ENCODE peak calls at places on chromosome 13, in four cellular contexts. One of them, this sample, is unnamed.

GRCh38 chr13:99991013-99991805 is 9.6 kb downstream of the ZIC2 start:
- DNase-seq in GM12878: no peak
- DNase-seq in H1: no peak
- DNase-seq in HepG2: no peak
- DNase-seq in this sample: no peak

GRCh38 chr13:25744176-25744575 is 307.6 kb downstream of the SHISA2 start:
- DNase-seq in GM12878: no peak
- DNase-seq in H1: no peak
- DNase-seq in HepG2: no peak
- DNase-seq in this sample: no peak

GRCh38 chr13:61600360-61601033 is 184.8 kb upstream of the PCDH20 start:
- DNase-seq in GM12878: no peak
- DNase-seq in H1: no peak
- DNase-seq in HepG2: no peak
- DNase-seq in this sample: no peak

GRCh38 chr13:72390909-72391308 is 336.5 kb downstream of the MZT1 start:
- DNase-seq in GM12878: no peak
- DNase-seq in H1: no peak
- DNase-seq in HepG2: peak; percentile 10
- DNase-seq in this sample: no peak

GRCh38 chr13:47484564-47484963 is 516.5 kb downstream of the SUCLA2 start:
- DNase-seq in GM12878: no peak
- DNase-seq in H1: no peak
- DNase-seq in HepG2: peak; percentile 3
- DNase-seq in this sample: no peak

GRCh38 chr13:40261947-40262346 is 404.5 kb downstream of the FOXO1 start:
- DNase-seq in GM12878: no peak
- DNase-seq in H1: no peak
- DNase-seq in HepG2: no peak
- DNase-seq in this sample: no peak

GRCh38 chr13:50248537-50249521 is 233.6 kb downstream of the KCNRG start:
- DNase-seq in GM12878: no peak
- DNase-seq in H1: no peak
- DNase-seq in HepG2: no peak
- DNase-seq in this sample: no peak

GRCh38 chr13:51601601-51602348 is 17.5 kb downstream of the WDFY2 start:
- DNase-seq in GM12878: no peak
- DNase-seq in H1: no peak
- DNase-seq in HepG2: no peak
- DNase-seq in this sample: no peak

GRCh38 chr13:94860981-94861407 is 148.6 kb upstream of the SOX21 start:
- DNase-seq in GM12878: no peak
- DNase-seq in H1: no peak
- DNase-seq in HepG2: no peak
- DNase-seq in this sample: no peak

GRCh38 chr13:49517461-49517860 is 21.7 kb downstream of the PHF11 start:
- DNase-seq in GM12878: no peak
- DNase-seq in H1: no peak
- DNase-seq in HepG2: peak; percentile 26
- DNase-seq in this sample: no peak

GRCh38 chr13:20399961-20400360 is 125.7 kb downstream of the CRYL1 start:
- DNase-seq in GM12878: no peak
- DNase-seq in H1: no peak
- DNase-seq in HepG2: no peak
- DNase-seq in this sample: no peak

GRCh38 chr13:90375851-90376250 is 971.6 kb upstream of the MIR17HG start:
- DNase-seq in GM12878: no peak
- DNase-seq in H1: no peak
- DNase-seq in HepG2: no peak
- DNase-seq in this sample: no peak

GRCh38 chr13:90800082-90800746 is 547.3 kb upstream of the MIR17HG start:
- DNase-seq in GM12878: no peak
- DNase-seq in H1: no peak
- DNase-seq in HepG2: no peak
- DNase-seq in this sample: no peak

GRCh38 chr13:110209950-110210603 is 96.9 kb downstream of the COL4A1 start:
- DNase-seq in GM12878: no peak
- DNase-seq in H1: no peak
- DNase-seq in HepG2: no peak
- DNase-seq in this sample: no peak

GRCh38 chr13:21529102-21529893 is 70.2 kb upstream of the ZDHHC20 start:
- DNase-seq in GM12878: no peak
- DNase-seq in H1: no peak
- DNase-seq in HepG2: no peak
- DNase-seq in this sample: no peak

GRCh38 chr13:110824901-110825300 is 90.0 kb downstream of the ANKRD10 start:
- DNase-seq in GM12878: no peak
- DNase-seq in H1: no peak
- DNase-seq in HepG2: no peak
- DNase-seq in this sample: no peak

GRCh38 chr13:48975926-48976676 is 389 bp downstream of the FNDC3A start:
- DNase-seq in GM12878: no peak
- DNase-seq in H1: no peak
- DNase-seq in HepG2: peak; percentile 67
- DNase-seq in this sample: no peak

GRCh38 chr13:110245421-110245899 is 61.5 kb downstream of the COL4A1 start:
- DNase-seq in GM12878: no peak
- DNase-seq in H1: no peak
- DNase-seq in HepG2: no peak
- DNase-seq in this sample: no peak

GRCh38 chr13:90919153-90919552 is 428.3 kb upstream of the MIR17HG start:
- DNase-seq in GM12878: no peak
- DNase-seq in H1: no peak
- DNase-seq in HepG2: no peak
- DNase-seq in this sample: peak; percentile 8

GRCh38 chr13:109743706-109744453 is 42.5 kb downstream of the IRS2 start:
- DNase-seq in GM12878: no peak
- DNase-seq in H1: peak; percentile 25
- DNase-seq in HepG2: no peak
- DNase-seq in this sample: peak; percentile 13

GRCh38 chr13:51935326-51936171 is 73.8 kb downstream of the CCDC70 start:
- DNase-seq in GM12878: no peak
- DNase-seq in H1: no peak
- DNase-seq in HepG2: no peak
- DNase-seq in this sample: no peak

GRCh38 chr13:64531400-64531799 is 2698.7 kb downstream of the PCDH9 start:
- DNase-seq in GM12878: no peak
- DNase-seq in H1: no peak
- DNase-seq in HepG2: no peak
- DNase-seq in this sample: no peak

GRCh38 chr13:44760434-44760833 is 184.3 kb upstream of the TSC22D1 start:
- DNase-seq in GM12878: no peak
- DNase-seq in H1: no peak
- DNase-seq in HepG2: no peak
- DNase-seq in this sample: no peak

GRCh38 chr13:111347438-111347837 is 27.0 kb downstream of the TEX29 start:
- DNase-seq in GM12878: no peak
- DNase-seq in H1: no peak
- DNase-seq in HepG2: no peak
- DNase-seq in this sample: no peak

GRCh38 chr13:26051231-26052135 is at the start of gene SHISA2:
- DNase-seq in GM12878: no peak
- DNase-seq in H1: peak; percentile 43
- DNase-seq in HepG2: no peak
- DNase-seq in this sample: no peak

DNA sequence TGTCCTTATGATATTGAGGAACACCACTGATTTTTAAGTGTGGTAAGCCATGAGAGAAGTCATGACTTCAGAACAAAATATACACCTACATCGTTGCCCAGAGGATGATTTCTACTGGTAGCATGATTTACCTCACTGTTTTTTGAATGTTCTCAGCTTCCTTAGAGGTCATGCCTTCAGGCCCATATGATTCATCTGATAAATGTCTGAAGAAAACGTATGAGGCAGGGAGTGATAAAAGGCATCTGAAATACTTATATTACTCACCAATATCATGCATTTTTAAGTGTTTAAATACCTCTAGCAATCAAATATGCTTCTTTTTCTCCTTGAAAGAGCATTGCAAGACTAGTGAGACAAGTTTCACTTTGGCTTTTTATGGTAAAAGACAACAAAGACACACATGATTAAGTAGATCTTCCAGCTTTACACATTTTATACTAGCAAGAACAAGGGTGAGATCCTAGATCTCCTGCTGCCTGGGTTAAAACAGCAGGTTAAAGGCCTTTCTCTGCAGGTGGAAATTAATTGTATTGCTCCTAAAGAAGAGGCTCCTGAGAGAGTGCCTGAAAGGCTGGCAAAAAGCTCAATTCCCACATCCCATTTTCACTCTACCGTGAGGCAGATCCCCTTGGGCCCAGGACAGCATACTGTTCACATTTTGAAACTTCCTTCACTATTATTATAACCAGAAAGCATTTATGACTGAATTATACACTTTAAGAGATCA is 432.4 kb downstream of the SLITRK1 start:
- DNase-seq in GM12878: no peak
- DNase-seq in H1: no peak
- DNase-seq in HepG2: no peak
- DNase-seq in this sample: no peak
- H3K9me3 ChIP-seq in GM12878: no peaks in the 10 kb centered on the region
- H3K9me3 ChIP-seq in H1: no peaks in the 10 kb centered on the region
- H3K9me3 ChIP-seq in HepG2: peaks cover 27% of the 10 kb centered on the region
- H3K9me3 ChIP-seq in this sample: no peaks in the 10 kb centered on the region

DNA sequence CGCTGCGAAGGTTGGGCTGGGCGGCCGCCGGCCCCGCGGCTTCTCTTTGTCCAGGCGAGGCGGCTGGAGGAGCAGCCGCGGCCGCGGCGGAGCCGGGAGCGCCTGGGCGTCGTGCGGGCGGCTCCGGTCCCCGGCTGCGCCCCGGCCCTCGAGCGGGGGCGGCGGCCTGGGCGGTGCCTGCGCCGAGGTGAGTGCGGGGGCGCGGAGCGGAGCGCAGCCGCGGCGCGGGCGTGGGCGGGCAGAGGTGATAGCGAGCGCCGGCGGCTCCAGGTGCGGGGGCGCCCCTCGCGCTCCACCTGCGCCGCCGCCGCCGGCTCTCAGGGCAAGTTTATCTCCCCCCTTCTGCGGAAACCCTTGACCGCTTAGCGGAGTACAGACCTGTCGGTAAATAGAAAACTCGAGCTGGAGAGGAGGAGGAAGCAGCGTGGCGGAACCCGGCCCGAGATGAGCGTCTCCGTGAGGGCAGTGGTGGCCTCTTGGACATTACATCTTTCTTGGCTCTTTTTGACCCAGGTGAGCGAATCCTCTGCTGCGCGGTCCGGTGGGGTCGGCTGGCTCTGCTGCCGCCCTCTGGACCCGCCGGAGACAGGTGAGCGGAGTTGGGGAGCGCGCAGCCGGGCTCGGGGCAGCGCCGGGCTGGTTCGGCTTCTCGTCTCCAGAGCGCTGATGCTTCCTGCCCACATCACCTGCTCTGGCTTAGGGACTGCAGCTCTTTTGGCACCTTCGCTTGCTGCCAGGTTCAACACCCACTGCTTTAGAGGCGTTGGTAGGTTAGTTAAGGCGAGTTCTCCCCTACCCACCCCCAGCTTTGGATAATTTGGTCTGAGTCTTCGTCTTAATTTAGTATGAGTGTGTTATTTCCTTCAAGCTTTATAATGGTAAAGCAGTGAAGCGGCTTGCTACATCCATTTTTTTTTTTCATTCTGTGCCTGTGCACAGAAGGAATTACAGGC is at the start of gene MTUS2:
- DNase-seq in GM12878: no peak
- DNase-seq in H1: no peak
- DNase-seq in HepG2: no peak
- DNase-seq in this sample: no peak
- H3K27me3 ChIP-seq in GM12878: peaks cover 8% of the 10 kb centered on the region
- H3K27me3 ChIP-seq in H1: peaks cover 20% of the 10 kb centered on the region
- H3K27me3 ChIP-seq in HepG2: peaks cover 9% of the 10 kb centered on the region
- H3K27me3 ChIP-seq in this sample: peaks cover 34% of the 10 kb centered on the region

GRCh38 chr13:93169980-93170379 is 56.6 kb upstream of the GPC6 start:
- DNase-seq in GM12878: no peak
- DNase-seq in H1: no peak
- DNase-seq in HepG2: peak; percentile 18
- DNase-seq in this sample: no peak
- TF ChIP-seq SUZ12 in GM12878: no peak
- TF ChIP-seq SUZ12 in H1: no peak
- TF ChIP-seq SUZ12 in HepG2: no peak
- TF ChIP-seq SUZ12 in this sample: no peak

GRCh38 chr13:39209731-39210633 is 171.7 kb downstream of the NHLRC3 start:
- DNase-seq in GM12878: no peak
- DNase-seq in H1: no peak
- DNase-seq in HepG2: no peak
- DNase-seq in this sample: no peak
- H3K9me3 ChIP-seq in GM12878: no peaks in the 10 kb centered on the region
- H3K9me3 ChIP-seq in H1: no peaks in the 10 kb centered on the region
- H3K9me3 ChIP-seq in HepG2: no peaks in the 10 kb centered on the region
- H3K9me3 ChIP-seq in this sample: no peaks in the 10 kb centered on the region

GRCh38 chr13:113514844-113515243 is 24.3 kb upstream of the DCUN1D2 start:
- DNase-seq in GM12878: no peak
- DNase-seq in H1: no peak
- DNase-seq in HepG2: no peak
- DNase-seq in this sample: no peak
- H3K27me3 ChIP-seq in GM12878: no peaks in the 10 kb centered on the region
- H3K27me3 ChIP-seq in H1: no peaks in the 10 kb centered on the region
- H3K27me3 ChIP-seq in HepG2: no peaks in the 10 kb centered on the region
- H3K27me3 ChIP-seq in this sample: no peaks in the 10 kb centered on the region